ENCODE peak calls at places on chromosome 18, in four cellular contexts. O is stimulated activated CD4-positive, alpha-beta T cell treated with anti-CD3 and anti-CD28 coated beads, Interleukin-4, amount 100 ng/mL, for 4 hours; D is BE2C; A is mucosa of gallbladder. R is an unnamed sample.

GRCh38 chr18:50631831-50632285 is 72.0 kb downstream of the MAPK4 start:
- DNase-seq in O (no peak), D (no peak), A (no peak), R (no peak)

GRCh38 chr18:11034816-11035215 is 114.6 kb downstream of the PIEZO2 start:
- DNase-seq in O (no peak), D (no peak), A (no peak), R (no peak)

GRCh38 chr18:44601447-44601846 is 79.2 kb upstream of the SETBP1 start:
- DNase-seq in O (no peak), D (no peak), A (no peak), R (no peak)

GRCh38 chr18:58843662-58844035 is 21.0 kb upstream of the ZNF532 start:
- DNase-seq in O (no peak), D (no peak), A (no peak), R (no peak)

GRCh38 chr18:75140296-75140695 is 68.6 kb downstream of the PTGR3 start:
- DNase-seq in O (no peak), D (no peak), A (no peak), R (no peak)

GRCh38 chr18:3669376-3669775 is 219.4 kb downstream of the TGIF1 start:
- DNase-seq in O (no peak), D (no peak), A (no peak), R (peak)

GRCh38 chr18:71168576-71169145 is 879.8 kb downstream of the SOCS6 start:
- DNase-seq in O (no peak), D (no peak), A (no peak), R (no peak)

GRCh38 chr18:75131455-75132000 is 77.4 kb downstream of the PTGR3 start:
- DNase-seq in O (no peak), D (no peak), A (no peak), R (no peak)

GRCh38 chr18:48798334-48799197 is 152.2 kb downstream of the SMAD7 start:
- DNase-seq in O (no peak), D (no peak), A (no peak), R (peak)

GRCh38 chr18:73888565-73888964 is 259.1 kb downstream of the FBXO15 start:
- DNase-seq in O (no peak), D (no peak), A (no peak), R (no peak)